ENCODE peak calls at places on chromosomes 1 and 21, in four cellular contexts. R is RWPE1, S is pancreas, V is HFF-Myc. I is an unnamed sample.

GRCh38 chr1:187517508-187517907 is 688.8 kb downstream of the PLA2G4A start:
- DNase-seq in R (no peak), S (peak; percentile 3), V (no peak), I (no peak)

GRCh38 chr1:248111157-248111556 is 16.2 kb downstream of the OR2L13 start:
- DNase-seq in R (no peak), S (no peak), V (no peak), I (no peak)

GRCh38 chr21:33901421-33902288 is 13.9 kb downstream of the ATP5PO start:
- DNase-seq in R (no peak), S (no peak), V (peak; percentile 45), I (peak; percentile 74)

GRCh38 chr1:109304221-109304915 is 2.4 kb downstream of the MYBPHL start:
- DNase-seq in R (no peak), S (no peak), V (no peak), I (no peak)

GRCh38 chr1:88035578-88035977 is 648.5 kb upstream of the PKN2 start:
- DNase-seq in R (no peak), S (no peak), V (peak; percentile 6), I (no peak)

GRCh38 chr1:7471836-7472235 is 299.3 kb upstream of the VAMP3 start:
- DNase-seq in R (no peak), S (no peak), V (no peak), I (peak; percentile 72)

GRCh38 chr1:218380125-218380977 is 35.2 kb downstream of the TGFB2 start:
- DNase-seq in R (peak; percentile 78), S (peak; percentile 39), V (peak; percentile 60), I (peak; percentile 92)

GRCh38 chr1:60715970-60716369 is 366.4 kb upstream of the NFIA start:
- DNase-seq in R (no peak), S (no peak), V (no peak), I (no peak)

GRCh38 chr1:204868340-204868700 is 2.3 kb upstream of the NFASC start:
- DNase-seq in R (no peak), S (no peak), V (no peak), I (no peak)

GRCh38 chr1:231853588-231854207 is 227.1 kb downstream of the DISC1 start:
- DNase-seq in R (no peak), S (no peak), V (no peak), I (no peak)

GRCh38 chr1:71365451-71365850 is 284.6 kb upstream of the ZRANB2 start:
- DNase-seq in R (no peak), S (no peak), V (no peak), I (peak; percentile 26)

DNA sequence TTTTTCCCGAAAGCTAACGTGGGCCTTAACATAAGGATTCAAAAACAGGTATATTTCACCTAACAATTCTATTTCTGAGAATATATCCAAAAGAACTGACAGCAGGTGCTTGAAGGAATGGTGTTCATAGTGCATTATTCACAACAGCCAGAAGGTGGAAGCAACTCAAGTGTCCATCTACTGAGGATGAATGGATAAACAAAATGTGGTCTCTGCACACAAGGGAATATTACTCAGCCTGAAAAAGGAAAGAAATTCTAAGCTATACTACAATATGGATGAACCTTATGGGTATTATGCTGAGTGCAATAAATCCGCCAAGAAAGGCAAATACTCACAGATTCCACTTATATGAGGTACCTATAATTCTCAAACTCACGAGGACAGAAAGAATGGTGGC is 6.1 kb upstream of the RIPPLY3 start:
- DNase-seq in R (no peak), S (no peak), V (no peak), I (no peak)
- TF ChIP-seq CTCF in R (no peak), S (no peak), V (no peak), I (no peak)

DNA sequence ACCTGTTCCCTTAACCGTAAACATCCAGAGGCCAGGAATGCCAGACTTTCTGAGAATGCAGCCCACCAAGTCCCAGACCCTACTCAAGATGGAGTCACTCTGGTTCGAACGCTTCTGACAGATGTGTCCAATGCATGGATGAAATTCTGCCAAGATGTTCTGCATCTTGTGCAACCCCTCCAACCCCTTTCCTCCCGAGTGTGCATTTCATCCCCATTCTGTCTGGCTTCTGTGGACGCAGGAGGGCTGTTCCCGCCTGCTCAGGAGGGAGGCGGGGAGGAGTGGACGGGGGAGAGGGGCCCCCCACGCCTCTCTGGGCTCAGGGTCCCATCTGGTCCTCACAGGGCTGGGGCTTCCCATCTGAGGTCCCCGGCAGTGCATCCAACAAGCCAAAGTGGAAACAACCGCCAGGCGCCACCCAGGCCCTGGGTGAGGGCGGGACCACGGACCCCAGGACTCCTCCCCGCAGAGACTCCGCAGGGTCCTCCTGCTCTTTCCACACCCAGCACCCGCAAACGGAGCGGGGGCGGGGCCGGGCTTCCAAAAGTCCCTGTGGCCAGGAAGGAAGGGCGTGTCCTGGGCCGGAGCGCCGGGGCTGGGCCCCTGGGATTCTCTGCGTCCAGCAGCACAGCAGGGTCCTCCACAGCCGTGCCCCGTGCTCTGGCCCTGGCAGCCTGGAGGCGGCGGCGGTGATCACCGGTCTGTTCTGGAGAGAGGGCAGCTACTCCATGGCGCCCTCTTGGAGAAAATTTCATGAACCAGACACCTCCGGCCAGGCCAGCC is 27.7 kb upstream of the SUMO3 start:
- DNase-seq in R (peak; percentile 63), S (no peak), V (no peak), I (peak; percentile 45)
- TF ChIP-seq CTCF in R (peak; percentile 46), S (no peak), V (peak; percentile 34), I (peak; percentile 39)

GRCh38 chr1:19445417-19446342 is 39.7 kb downstream of the CAPZB start:
- DNase-seq in R (no peak), S (no peak), V (no peak), I (peak; percentile 70)
- TF ChIP-seq CTCF in R (peak; percentile 54), S (no peak), V (peak; percentile 40), I (peak; percentile 51)

GRCh38 chr1:31668303-31668883 is 23.7 kb upstream of the PEF1 start:
- DNase-seq in R (no peak), S (no peak), V (no peak), I (no peak)

GRCh38 chr1:31664528-31664927 is 19.9 kb upstream of the PEF1 start:
- DNase-seq in R (no peak), S (no peak), V (no peak), I (no peak)

GRCh38 chr1:31665264-31665878 is 20.7 kb upstream of the PEF1 start:
- DNase-seq in R (no peak), S (no peak), V (no peak), I (no peak)

GRCh38 chr1:31667065-31667785 is 22.5 kb upstream of the PEF1 start:
- DNase-seq in R (no peak), S (no peak), V (no peak), I (no peak)

DNA sequence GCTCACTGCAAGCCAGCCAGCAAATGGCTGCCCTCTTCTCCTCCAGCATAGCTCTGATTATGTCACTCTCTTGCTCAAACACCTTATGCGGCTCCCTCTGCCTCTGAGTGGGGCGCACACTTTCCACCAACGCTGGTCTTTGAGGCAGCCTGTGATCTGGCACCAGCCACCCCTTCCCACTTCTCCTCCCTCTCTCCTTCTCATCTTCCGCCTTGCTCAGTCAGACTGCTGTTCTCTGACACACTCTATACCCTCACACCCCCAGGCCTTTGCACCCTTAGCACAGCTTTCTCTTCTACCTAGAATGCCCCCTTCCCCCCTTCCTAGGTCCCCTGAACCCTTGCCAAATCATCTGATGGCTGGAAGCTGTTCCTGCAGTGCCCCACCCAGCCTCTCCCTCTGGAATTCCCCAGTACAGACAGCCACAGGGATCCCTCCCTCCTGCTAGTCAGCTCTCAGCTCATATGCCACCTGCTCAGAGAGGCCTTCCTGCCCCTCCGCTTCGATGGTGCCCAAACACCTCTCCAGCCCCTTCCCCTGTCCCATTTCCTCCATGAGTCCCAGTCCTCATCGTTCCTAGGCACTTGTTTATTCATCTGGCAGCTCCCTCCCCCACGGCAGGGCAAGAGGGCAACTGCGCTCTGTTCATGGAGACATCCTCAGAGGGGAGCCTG is 21.8 kb upstream of the PEF1 start:
- DNase-seq in R (peak; percentile 66), S (no peak), V (peak; percentile 25), I (peak; percentile 43)
- TF ChIP-seq CTCF in R (no peak), S (no peak), V (no peak), I (no peak)

GRCh38 chr1:29455781-29456180 is 219.5 kb downstream of the PTPRU start:
- DNase-seq in R (no peak), S (no peak), V (no peak), I (no peak)

GRCh38 chr1:29456685-29457084 is 220.4 kb downstream of the PTPRU start:
- DNase-seq in R (no peak), S (no peak), V (no peak), I (no peak)

GRCh38 chr1:29452463-29453230 is 216.3 kb downstream of the PTPRU start:
- DNase-seq in R (no peak), S (no peak), V (no peak), I (no peak)

GRCh38 chr1:29453502-29454240 is 217.3 kb downstream of the PTPRU start:
- DNase-seq in R (peak; percentile 68), S (no peak), V (peak; percentile 29), I (peak; percentile 50)

GRCh38 chr1:29454616-29455380 is 218.5 kb downstream of the PTPRU start:
- DNase-seq in R (no peak), S (no peak), V (no peak), I (no peak)
- TF ChIP-seq CTCF in R (no peak), S (no peak), V (no peak), I (no peak)

DNA sequence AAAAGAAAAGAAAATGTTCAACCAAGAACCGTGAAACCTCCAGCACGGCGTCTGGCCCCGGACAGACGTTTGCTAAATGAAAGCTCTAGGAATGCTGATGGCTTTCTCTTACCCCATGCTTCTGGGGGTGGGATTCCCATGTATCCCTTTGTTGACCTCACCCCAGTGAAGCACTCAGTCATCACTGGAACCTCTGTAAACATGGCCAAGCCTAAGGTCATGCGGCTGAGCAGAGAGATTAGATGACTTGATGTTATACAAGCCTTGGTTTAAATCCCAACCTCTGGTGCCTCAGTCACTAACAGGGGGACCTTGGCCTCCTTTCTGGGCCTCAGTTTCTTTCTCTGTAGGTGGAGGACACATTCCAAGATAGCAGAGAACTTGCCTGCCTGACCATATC is 2.8 kb upstream of the MYOM3 start:
- DNase-seq in R (no peak), S (no peak), V (no peak), I (no peak)
- TF ChIP-seq CTCF in R (no peak), S (no peak), V (no peak), I (no peak)

GRCh38 chr1:212368073-212368484 is 46.6 kb downstream of the PACC1 start:
- DNase-seq in R (peak; percentile 56), S (peak; percentile 35), V (peak; percentile 62), I (peak; percentile 76)
- TF ChIP-seq CTCF in R (peak; percentile 84), S (peak; percentile 83), V (peak; percentile 96), I (peak; percentile 99)

GRCh38 chr1:177620636-177621190 is 349.1 kb downstream of the SEC16B start:
- DNase-seq in R (no peak), S (no peak), V (no peak), I (peak; percentile 41)
- TF ChIP-seq CTCF in R (no peak), S (no peak), V (no peak), I (no peak)

I was measured in AG10803.